ENCODE peak calls at places on chromosomes 13 and 19, in eight cellular contexts. One of them, this sample, is unnamed.

GRCh38 chr13:27510082-27510481 is 59.7 kb upstream of the MTIF3 start:
- DNase-seq in mucosa of descending colon: no peak
- DNase-seq in RWPE1: no peak
- DNase-seq in GM13976: no peak
- DNase-seq in nephron progenitor cell: no peak
- DNase-seq in choroid plexus epithelial cell: no peak
- DNase-seq in activated B cell treated with CpG ODN at 0.5 μM for 24 hours: no peak
- DNase-seq in BJ: no peak
- DNase-seq in this sample: no peak

GRCh38 chr13:73738626-73739025 is 395.6 kb downstream of the KLF12 start:
- DNase-seq in mucosa of descending colon: no peak
- DNase-seq in RWPE1: no peak
- DNase-seq in GM13976: no peak
- DNase-seq in nephron progenitor cell: no peak
- DNase-seq in choroid plexus epithelial cell: no peak
- DNase-seq in activated B cell treated with CpG ODN at 0.5 μM for 24 hours: no peak
- DNase-seq in BJ: no peak
- DNase-seq in this sample: no peak

GRCh38 chr19:46000497-46001246 is 5.4 kb downstream of the CCDC61 start:
- DNase-seq in mucosa of descending colon: peak
- DNase-seq in RWPE1: peak
- DNase-seq in GM13976: peak
- DNase-seq in nephron progenitor cell: peak
- DNase-seq in choroid plexus epithelial cell: peak
- DNase-seq in activated B cell treated with CpG ODN at 0.5 μM for 24 hours: peak
- DNase-seq in BJ: no peak
- DNase-seq in this sample: peak

GRCh38 chr13:28324181-28324789 is 170.6 kb downstream of the FLT1 start:
- DNase-seq in mucosa of descending colon: peak
- DNase-seq in RWPE1: peak
- DNase-seq in GM13976: peak
- DNase-seq in nephron progenitor cell: peak
- DNase-seq in choroid plexus epithelial cell: peak
- DNase-seq in activated B cell treated with CpG ODN at 0.5 μM for 24 hours: peak
- DNase-seq in BJ: no peak
- DNase-seq in this sample: peak

GRCh38 chr13:37225414-37226047 is 120.1 kb upstream of the CSNK1A1L start:
- DNase-seq in mucosa of descending colon: no peak
- DNase-seq in RWPE1: no peak
- DNase-seq in GM13976: no peak
- DNase-seq in nephron progenitor cell: no peak
- DNase-seq in choroid plexus epithelial cell: peak
- DNase-seq in activated B cell treated with CpG ODN at 0.5 μM for 24 hours: no peak
- DNase-seq in BJ: peak
- DNase-seq in this sample: no peak

GRCh38 chr13:97431365-97431764 is 2.6 kb upstream of the RAP2A start:
- DNase-seq in mucosa of descending colon: no peak
- DNase-seq in RWPE1: no peak
- DNase-seq in GM13976: no peak
- DNase-seq in nephron progenitor cell: no peak
- DNase-seq in choroid plexus epithelial cell: no peak
- DNase-seq in activated B cell treated with CpG ODN at 0.5 μM for 24 hours: no peak
- DNase-seq in BJ: no peak
- DNase-seq in this sample: no peak

GRCh38 chr19:46412983-46413261 is 442 bp downstream of the CCDC8 start:
- DNase-seq in mucosa of descending colon: no peak
- DNase-seq in RWPE1: no peak
- DNase-seq in GM13976: no peak
- DNase-seq in nephron progenitor cell: no peak
- DNase-seq in choroid plexus epithelial cell: peak
- DNase-seq in activated B cell treated with CpG ODN at 0.5 μM for 24 hours: no peak
- DNase-seq in BJ: no peak
- DNase-seq in this sample: no peak

GRCh38 chr19:52231154-52231565 is 38.2 kb upstream of the ZNF766 start:
- DNase-seq in mucosa of descending colon: no peak
- DNase-seq in RWPE1: peak
- DNase-seq in GM13976: no peak
- DNase-seq in nephron progenitor cell: no peak
- DNase-seq in choroid plexus epithelial cell: no peak
- DNase-seq in activated B cell treated with CpG ODN at 0.5 μM for 24 hours: no peak
- DNase-seq in BJ: no peak
- DNase-seq in this sample: no peak

GRCh38 chr13:44109986-44110640 is 230.4 kb downstream of the LACC1 start:
- DNase-seq in mucosa of descending colon: peak
- DNase-seq in RWPE1: no peak
- DNase-seq in GM13976: no peak
- DNase-seq in nephron progenitor cell: no peak
- DNase-seq in choroid plexus epithelial cell: no peak
- DNase-seq in activated B cell treated with CpG ODN at 0.5 μM for 24 hours: no peak
- DNase-seq in BJ: no peak
- DNase-seq in this sample: no peak

GRCh38 chr19:12163841-12164240 is 945 bp downstream of the ZNF136 start:
- DNase-seq in mucosa of descending colon: no peak
- DNase-seq in RWPE1: peak
- DNase-seq in GM13976: no peak
- DNase-seq in nephron progenitor cell: no peak
- DNase-seq in choroid plexus epithelial cell: peak
- DNase-seq in activated B cell treated with CpG ODN at 0.5 μM for 24 hours: no peak
- DNase-seq in BJ: no peak
- DNase-seq in this sample: no peak

GRCh38 chr13:78147905-78148304 is 229.3 kb upstream of the EDNRB start:
- DNase-seq in mucosa of descending colon: no peak
- DNase-seq in RWPE1: peak
- DNase-seq in GM13976: no peak
- DNase-seq in nephron progenitor cell: no peak
- DNase-seq in choroid plexus epithelial cell: peak
- DNase-seq in activated B cell treated with CpG ODN at 0.5 μM for 24 hours: no peak
- DNase-seq in BJ: peak
- DNase-seq in this sample: peak

GRCh38 chr19:51607920-51608562 is 22.2 kb downstream of the SIGLEC5 start:
- DNase-seq in mucosa of descending colon: peak
- DNase-seq in RWPE1: peak
- DNase-seq in GM13976: peak
- DNase-seq in nephron progenitor cell: peak
- DNase-seq in choroid plexus epithelial cell: peak
- DNase-seq in activated B cell treated with CpG ODN at 0.5 μM for 24 hours: peak
- DNase-seq in BJ: no peak
- DNase-seq in this sample: peak

GRCh38 chr13:91722267-91722884 is 324.0 kb downstream of the GPC5 start:
- DNase-seq in mucosa of descending colon: peak
- DNase-seq in RWPE1: peak
- DNase-seq in GM13976: peak
- DNase-seq in nephron progenitor cell: no peak
- DNase-seq in choroid plexus epithelial cell: peak
- DNase-seq in activated B cell treated with CpG ODN at 0.5 μM for 24 hours: no peak
- DNase-seq in BJ: no peak
- DNase-seq in this sample: peak

GRCh38 chr13:95128045-95128643 is 173.1 kb downstream of the ABCC4 start:
- DNase-seq in mucosa of descending colon: no peak
- DNase-seq in RWPE1: peak
- DNase-seq in GM13976: no peak
- DNase-seq in nephron progenitor cell: no peak
- DNase-seq in choroid plexus epithelial cell: no peak
- DNase-seq in activated B cell treated with CpG ODN at 0.5 μM for 24 hours: no peak
- DNase-seq in BJ: no peak
- DNase-seq in this sample: peak

GRCh38 chr13:112956516-112957294 is 12.3 kb upstream of the MCF2L start:
- DNase-seq in mucosa of descending colon: no peak
- DNase-seq in RWPE1: no peak
- DNase-seq in GM13976: no peak
- DNase-seq in nephron progenitor cell: no peak
- DNase-seq in choroid plexus epithelial cell: peak
- DNase-seq in activated B cell treated with CpG ODN at 0.5 μM for 24 hours: no peak
- DNase-seq in BJ: no peak
- DNase-seq in this sample: no peak

GRCh38 chr13:112066624-112067004 is 335 bp upstream of the SOX1 start:
- DNase-seq in mucosa of descending colon: peak
- DNase-seq in RWPE1: no peak
- DNase-seq in GM13976: no peak
- DNase-seq in nephron progenitor cell: peak
- DNase-seq in choroid plexus epithelial cell: no peak
- DNase-seq in activated B cell treated with CpG ODN at 0.5 μM for 24 hours: no peak
- DNase-seq in BJ: no peak
- DNase-seq in this sample: no peak

GRCh38 chr13:29754486-29754806 is 96.0 kb downstream of the UBL3 start:
- DNase-seq in mucosa of descending colon: no peak
- DNase-seq in RWPE1: no peak
- DNase-seq in GM13976: no peak
- DNase-seq in nephron progenitor cell: no peak
- DNase-seq in choroid plexus epithelial cell: peak
- DNase-seq in activated B cell treated with CpG ODN at 0.5 μM for 24 hours: no peak
- DNase-seq in BJ: no peak
- DNase-seq in this sample: peak

GRCh38 chr13:111422352-111422751 is 101.9 kb downstream of the TEX29 start:
- DNase-seq in mucosa of descending colon: no peak
- DNase-seq in RWPE1: no peak
- DNase-seq in GM13976: no peak
- DNase-seq in nephron progenitor cell: no peak
- DNase-seq in choroid plexus epithelial cell: no peak
- DNase-seq in activated B cell treated with CpG ODN at 0.5 μM for 24 hours: no peak
- DNase-seq in BJ: no peak
- DNase-seq in this sample: no peak

GRCh38 chr13:75384881-75385707 is 96.9 kb downstream of the TBC1D4 start:
- DNase-seq in mucosa of descending colon: no peak
- DNase-seq in RWPE1: no peak
- DNase-seq in GM13976: no peak
- DNase-seq in nephron progenitor cell: no peak
- DNase-seq in choroid plexus epithelial cell: no peak
- DNase-seq in activated B cell treated with CpG ODN at 0.5 μM for 24 hours: no peak
- DNase-seq in BJ: no peak
- DNase-seq in this sample: no peak

GRCh38 chr13:20024706-20025105 is 66.2 kb downstream of the ZMYM2 start:
- DNase-seq in mucosa of descending colon: no peak
- DNase-seq in RWPE1: no peak
- DNase-seq in GM13976: no peak
- DNase-seq in nephron progenitor cell: no peak
- DNase-seq in choroid plexus epithelial cell: no peak
- DNase-seq in activated B cell treated with CpG ODN at 0.5 μM for 24 hours: no peak
- DNase-seq in BJ: no peak
- DNase-seq in this sample: no peak

GRCh38 chr19:38684862-38685665 is 37.6 kb downstream of the ACTN4 start:
- DNase-seq in mucosa of descending colon: no peak
- DNase-seq in RWPE1: no peak
- DNase-seq in GM13976: no peak
- DNase-seq in nephron progenitor cell: no peak
- DNase-seq in choroid plexus epithelial cell: no peak
- DNase-seq in activated B cell treated with CpG ODN at 0.5 μM for 24 hours: no peak
- DNase-seq in BJ: no peak
- DNase-seq in this sample: no peak

GRCh38 chr13:97133955-97134354 is 88.2 kb upstream of the MBNL2 start:
- DNase-seq in mucosa of descending colon: no peak
- DNase-seq in RWPE1: no peak
- DNase-seq in GM13976: no peak
- DNase-seq in nephron progenitor cell: no peak
- DNase-seq in choroid plexus epithelial cell: no peak
- DNase-seq in activated B cell treated with CpG ODN at 0.5 μM for 24 hours: no peak
- DNase-seq in BJ: no peak
- DNase-seq in this sample: no peak

GRCh38 chr19:858868-859843 is at the start of gene CFD:
- DNase-seq in mucosa of descending colon: peak
- DNase-seq in RWPE1: no peak
- DNase-seq in GM13976: no peak
- DNase-seq in nephron progenitor cell: no peak
- DNase-seq in choroid plexus epithelial cell: no peak
- DNase-seq in activated B cell treated with CpG ODN at 0.5 μM for 24 hours: no peak
- DNase-seq in BJ: no peak
- DNase-seq in this sample: no peak

GRCh38 chr19:862529-863304 is 3.3 kb downstream of the CFD start:
- DNase-seq in mucosa of descending colon: peak
- DNase-seq in RWPE1: peak
- DNase-seq in GM13976: peak
- DNase-seq in nephron progenitor cell: peak
- DNase-seq in choroid plexus epithelial cell: peak
- DNase-seq in activated B cell treated with CpG ODN at 0.5 μM for 24 hours: peak
- DNase-seq in BJ: no peak
- DNase-seq in this sample: peak

GRCh38 chr19:861099-861755 is 1.8 kb downstream of the CFD start:
- DNase-seq in mucosa of descending colon: no peak
- DNase-seq in RWPE1: no peak
- DNase-seq in GM13976: no peak
- DNase-seq in nephron progenitor cell: no peak
- DNase-seq in choroid plexus epithelial cell: no peak
- DNase-seq in activated B cell treated with CpG ODN at 0.5 μM for 24 hours: no peak
- DNase-seq in BJ: no peak
- DNase-seq in this sample: no peak

GRCh38 chr19:861756-862528 is 2.5 kb downstream of the CFD start:
- DNase-seq in mucosa of descending colon: peak
- DNase-seq in RWPE1: peak
- DNase-seq in GM13976: peak
- DNase-seq in nephron progenitor cell: peak
- DNase-seq in choroid plexus epithelial cell: peak
- DNase-seq in activated B cell treated with CpG ODN at 0.5 μM for 24 hours: peak
- DNase-seq in BJ: no peak
- DNase-seq in this sample: peak

GRCh38 chr19:860481-861098 is 1.1 kb downstream of the CFD start:
- DNase-seq in mucosa of descending colon: peak
- DNase-seq in RWPE1: peak
- DNase-seq in GM13976: peak
- DNase-seq in nephron progenitor cell: peak
- DNase-seq in choroid plexus epithelial cell: peak
- DNase-seq in activated B cell treated with CpG ODN at 0.5 μM for 24 hours: peak
- DNase-seq in BJ: no peak
- DNase-seq in this sample: peak
- TF ChIP-seq CTCF in mucosa of descending colon: no peak
- TF ChIP-seq CTCF in RWPE1: peak
- TF ChIP-seq CTCF in GM13976: no peak
- TF ChIP-seq CTCF in nephron progenitor cell: no peak
- TF ChIP-seq CTCF in choroid plexus epithelial cell: no peak
- TF ChIP-seq CTCF in activated B cell treated with CpG ODN at 0.5 μM for 24 hours: no peak
- TF ChIP-seq CTCF in BJ: no peak
- TF ChIP-seq CTCF in this sample: no peak

GRCh38 chr13:40586886-40587285 is 79.6 kb downstream of the FOXO1 start:
- DNase-seq in mucosa of descending colon: no peak
- DNase-seq in RWPE1: no peak
- DNase-seq in GM13976: no peak
- DNase-seq in nephron progenitor cell: no peak
- DNase-seq in choroid plexus epithelial cell: no peak
- DNase-seq in activated B cell treated with CpG ODN at 0.5 μM for 24 hours: no peak
- DNase-seq in BJ: no peak
- DNase-seq in this sample: no peak
- TF ChIP-seq CTCF in mucosa of descending colon: no peak
- TF ChIP-seq CTCF in RWPE1: no peak
- TF ChIP-seq CTCF in GM13976: no peak
- TF ChIP-seq CTCF in nephron progenitor cell: no peak
- TF ChIP-seq CTCF in choroid plexus epithelial cell: no peak
- TF ChIP-seq CTCF in activated B cell treated with CpG ODN at 0.5 μM for 24 hours: no peak
- TF ChIP-seq CTCF in BJ: no peak
- TF ChIP-seq CTCF in this sample: no peak

GRCh38 chr19:48290341-48290922 is 20.6 kb downstream of the ZNF114 start:
- DNase-seq in mucosa of descending colon: no peak
- DNase-seq in RWPE1: peak
- DNase-seq in GM13976: peak
- DNase-seq in nephron progenitor cell: peak
- DNase-seq in choroid plexus epithelial cell: peak
- DNase-seq in activated B cell treated with CpG ODN at 0.5 μM for 24 hours: no peak
- DNase-seq in BJ: no peak
- DNase-seq in this sample: peak
- TF ChIP-seq CTCF in mucosa of descending colon: no peak
- TF ChIP-seq CTCF in RWPE1: no peak
- TF ChIP-seq CTCF in GM13976: no peak
- TF ChIP-seq CTCF in nephron progenitor cell: no peak
- TF ChIP-seq CTCF in choroid plexus epithelial cell: peak
- TF ChIP-seq CTCF in activated B cell treated with CpG ODN at 0.5 μM for 24 hours: no peak
- TF ChIP-seq CTCF in BJ: peak
- TF ChIP-seq CTCF in this sample: no peak

GRCh38 chr19:5354403-5354802 is 13.8 kb upstream of the PTPRS start:
- DNase-seq in mucosa of descending colon: no peak
- DNase-seq in RWPE1: no peak
- DNase-seq in GM13976: peak
- DNase-seq in nephron progenitor cell: peak
- DNase-seq in choroid plexus epithelial cell: no peak
- DNase-seq in activated B cell treated with CpG ODN at 0.5 μM for 24 hours: no peak
- DNase-seq in BJ: no peak
- DNase-seq in this sample: peak
- TF ChIP-seq CTCF in mucosa of descending colon: no peak
- TF ChIP-seq CTCF in RWPE1: peak
- TF ChIP-seq CTCF in GM13976: no peak
- TF ChIP-seq CTCF in nephron progenitor cell: peak
- TF ChIP-seq CTCF in choroid plexus epithelial cell: peak
- TF ChIP-seq CTCF in activated B cell treated with CpG ODN at 0.5 μM for 24 hours: no peak
- TF ChIP-seq CTCF in BJ: peak
- TF ChIP-seq CTCF in this sample: peak